ENCODE peak calls at places on chromosomes 5 and 9, in four cellular contexts. One of them, this sample, is unnamed.
A peak's percentile ranks its signal among the peaks of the same experiment; 100 is the strongest.

GRCh38 chr9:13942695-13943094 is 371.2 kb downstream of the NFIB start:
- DNase-seq in H9: no peak
- DNase-seq in AG10803: peak; percentile 89
- DNase-seq in cardiac muscle cell: peak; percentile 93
- DNase-seq in this sample: no peak

GRCh38 chr5:126334755-126335154 is 88.5 kb upstream of the GRAMD2B start:
- DNase-seq in H9: no peak
- DNase-seq in AG10803: no peak
- DNase-seq in cardiac muscle cell: no peak
- DNase-seq in this sample: no peak

GRCh38 chr9:131013771-131014676 is 5.0 kb downstream of the LAMC3 start:
- DNase-seq in H9: no peak
- DNase-seq in AG10803: no peak
- DNase-seq in cardiac muscle cell: no peak
- DNase-seq in this sample: no peak

GRCh38 chr9:106862946-106863740 is at the start of gene ZNF462:
- DNase-seq in H9: peak; percentile 55
- DNase-seq in AG10803: peak; percentile 75
- DNase-seq in cardiac muscle cell: peak; percentile 76
- DNase-seq in this sample: no peak

GRCh38 chr5:154783774-154784460 is 28.7 kb downstream of the LARP1 start:
- DNase-seq in H9: no peak
- DNase-seq in AG10803: peak; percentile 25
- DNase-seq in cardiac muscle cell: peak; percentile 56
- DNase-seq in this sample: no peak

GRCh38 chr5:94157704-94158608 is 416.6 kb upstream of the POU5F2 start:
- DNase-seq in H9: no peak
- DNase-seq in AG10803: no peak
- DNase-seq in cardiac muscle cell: no peak
- DNase-seq in this sample: no peak

GRCh38 chr5:175444060-175444904 is at the start of gene DRD1:
- DNase-seq in H9: peak; percentile 82
- DNase-seq in AG10803: peak; percentile 6
- DNase-seq in cardiac muscle cell: peak; percentile 18
- DNase-seq in this sample: no peak

GRCh38 chr9:69931340-69931739 is 110.7 kb downstream of the CFAP95 start:
- DNase-seq in H9: peak; percentile 32
- DNase-seq in AG10803: no peak
- DNase-seq in cardiac muscle cell: peak; percentile 20
- DNase-seq in this sample: no peak

GRCh38 chr5:89110916-89111646 is 228.1 kb upstream of the MEF2C start:
- DNase-seq in H9: no peak
- DNase-seq in AG10803: peak; percentile 22
- DNase-seq in cardiac muscle cell: no peak
- DNase-seq in this sample: no peak

GRCh38 chr5:57386958-57387357 is 95.7 kb downstream of the ACTBL2 start:
- DNase-seq in H9: no peak
- DNase-seq in AG10803: peak; percentile 68
- DNase-seq in cardiac muscle cell: peak; percentile 58
- DNase-seq in this sample: no peak

GRCh38 chr9:132595319-132595718 is 12.9 kb downstream of the BARHL1 start:
- DNase-seq in H9: no peak
- DNase-seq in AG10803: no peak
- DNase-seq in cardiac muscle cell: no peak
- DNase-seq in this sample: no peak

GRCh38 chr5:116669261-116670049 is 94.8 kb upstream of the SEMA6A start:
- DNase-seq in H9: no peak
- DNase-seq in AG10803: no peak
- DNase-seq in cardiac muscle cell: no peak
- DNase-seq in this sample: no peak

GRCh38 chr9:123378028-123378427 is 22.0 kb downstream of the CRB2 start:
- DNase-seq in H9: no peak
- DNase-seq in AG10803: no peak
- DNase-seq in cardiac muscle cell: no peak
- DNase-seq in this sample: no peak

GRCh38 chr5:149181702-149182101 is 40.4 kb downstream of the ABLIM3 start:
- DNase-seq in H9: no peak
- DNase-seq in AG10803: no peak
- DNase-seq in cardiac muscle cell: no peak
- DNase-seq in this sample: no peak

GRCh38 chr5:134175874-134176522 is 752 bp downstream of the SKP1 start:
- DNase-seq in H9: no peak
- DNase-seq in AG10803: peak; percentile 29
- DNase-seq in cardiac muscle cell: peak; percentile 42
- DNase-seq in this sample: no peak

GRCh38 chr5:59749782-59750520 is 143.6 kb downstream of the PDE4D start:
- DNase-seq in H9: no peak
- DNase-seq in AG10803: peak; percentile 14
- DNase-seq in cardiac muscle cell: no peak
- DNase-seq in this sample: no peak

GRCh38 chr5:14744296-14745187 is 80.0 kb downstream of the OTULIN start:
- DNase-seq in H9: no peak
- DNase-seq in AG10803: no peak
- DNase-seq in cardiac muscle cell: no peak
- DNase-seq in this sample: no peak

GRCh38 chr9:73269430-73270101 is 117.9 kb downstream of the ANXA1 start:
- DNase-seq in H9: no peak
- DNase-seq in AG10803: peak; percentile 1
- DNase-seq in cardiac muscle cell: peak; percentile 63
- DNase-seq in this sample: no peak

GRCh38 chr5:43061352-43061751 is 21.2 kb upstream of the ANXA2R start:
- DNase-seq in H9: no peak
- DNase-seq in AG10803: peak; percentile 79
- DNase-seq in cardiac muscle cell: no peak
- DNase-seq in this sample: no peak

GRCh38 chr5:83473344-83474169 is 2.0 kb downstream of the VCAN start:
- DNase-seq in H9: peak; percentile 99
- DNase-seq in AG10803: peak; percentile 99
- DNase-seq in cardiac muscle cell: peak; percentile 99
- DNase-seq in this sample: peak; percentile 74

GRCh38 chr9:5122542-5122941 is 62.9 kb downstream of the INSL6 start:
- DNase-seq in H9: no peak
- DNase-seq in AG10803: no peak
- DNase-seq in cardiac muscle cell: no peak
- DNase-seq in this sample: no peak

GRCh38 chr9:15416880-15417279 is 5.8 kb upstream of the SNAPC3 start:
- DNase-seq in H9: peak; percentile 42
- DNase-seq in AG10803: peak; percentile 25
- DNase-seq in cardiac muscle cell: peak; percentile 69
- DNase-seq in this sample: no peak

GRCh38 chr5:11791777-11792176 is 112.5 kb downstream of the CTNND2 start:
- DNase-seq in H9: no peak
- DNase-seq in AG10803: no peak
- DNase-seq in cardiac muscle cell: no peak
- DNase-seq in this sample: no peak

GRCh38 chr9:34127035-34127948 is 794 bp upstream of the DCAF12 start:
- DNase-seq in H9: no peak
- DNase-seq in AG10803: no peak
- DNase-seq in cardiac muscle cell: no peak
- DNase-seq in this sample: no peak

GRCh38 chr5:56328753-56329560 is 95.8 kb upstream of the ANKRD55 start:
- DNase-seq in H9: no peak
- DNase-seq in AG10803: no peak
- DNase-seq in cardiac muscle cell: peak; percentile 46
- DNase-seq in this sample: no peak

GRCh38 chr9:112239708-112240107 is 64.6 kb upstream of the SUSD1 start:
- DNase-seq in H9: no peak
- DNase-seq in AG10803: no peak
- DNase-seq in cardiac muscle cell: no peak
- DNase-seq in this sample: no peak

GRCh38 chr9:80615964-80616363 is 1044.2 kb downstream of the TLE4 start:
- DNase-seq in H9: no peak
- DNase-seq in AG10803: peak; percentile 38
- DNase-seq in cardiac muscle cell: peak; percentile 6
- DNase-seq in this sample: no peak

GRCh38 chr9:124769451-124770358 is 1.4 kb downstream of the NR6A1 start:
- DNase-seq in H9: peak; percentile 65
- DNase-seq in AG10803: no peak
- DNase-seq in cardiac muscle cell: no peak
- DNase-seq in this sample: no peak

GRCh38 chr9:124773473-124774130 is 2.5 kb upstream of the NR6A1 start:
- DNase-seq in H9: no peak
- DNase-seq in AG10803: no peak
- DNase-seq in cardiac muscle cell: no peak
- DNase-seq in this sample: no peak

GRCh38 chr9:124771867-124772621 is 933 bp upstream of the NR6A1 start:
- DNase-seq in H9: peak; percentile 88
- DNase-seq in AG10803: peak; percentile 59
- DNase-seq in cardiac muscle cell: peak; percentile 81
- DNase-seq in this sample: no peak

GRCh38 chr9:124770359-124771020 is 621 bp downstream of the NR6A1 start:
- DNase-seq in H9: no peak
- DNase-seq in AG10803: no peak
- DNase-seq in cardiac muscle cell: no peak
- DNase-seq in this sample: no peak

GRCh38 chr9:124771021-124771866 is at the start of gene NR6A1:
- DNase-seq in H9: peak; percentile 96
- DNase-seq in AG10803: peak; percentile 93
- DNase-seq in cardiac muscle cell: peak; percentile 98
- DNase-seq in this sample: peak; percentile 89
- TF ChIP-seq CTCF in H9: peak; percentile 39
- TF ChIP-seq CTCF in AG10803: no peak
- TF ChIP-seq CTCF in cardiac muscle cell: no peak
- TF ChIP-seq CTCF in this sample: no peak

GRCh38 chr5:86981898-86982297 is 285.8 kb upstream of the RASA1 start:
- DNase-seq in H9: no peak
- DNase-seq in AG10803: no peak
- DNase-seq in cardiac muscle cell: no peak
- DNase-seq in this sample: no peak

GRCh38 chr5:86983208-86983607 is 284.5 kb upstream of the RASA1 start:
- DNase-seq in H9: no peak
- DNase-seq in AG10803: no peak
- DNase-seq in cardiac muscle cell: no peak
- DNase-seq in this sample: no peak

DNA sequence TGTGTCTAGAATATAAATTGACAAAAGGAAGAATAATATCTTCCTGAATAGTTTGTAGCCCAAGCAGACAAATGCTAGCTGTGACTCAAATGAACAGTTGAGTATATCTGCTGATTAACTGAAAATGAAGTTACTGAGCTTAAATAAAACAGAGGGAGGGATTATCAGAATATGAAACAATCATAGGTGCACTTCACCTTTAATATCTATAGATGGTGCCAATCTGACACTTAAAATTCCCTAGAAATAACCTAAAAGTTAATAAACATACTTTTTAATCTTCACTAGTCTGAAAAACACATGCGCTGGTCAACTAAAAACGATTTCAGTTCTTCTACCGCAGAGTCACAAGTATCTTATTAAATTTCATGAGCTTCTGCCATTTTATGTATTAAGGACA is 280.8 kb upstream of the RASA1 start:
- DNase-seq in H9: no peak
- DNase-seq in AG10803: no peak
- DNase-seq in cardiac muscle cell: no peak
- DNase-seq in this sample: no peak
- TF ChIP-seq CTCF in H9: no peak
- TF ChIP-seq CTCF in AG10803: no peak
- TF ChIP-seq CTCF in cardiac muscle cell: no peak
- TF ChIP-seq CTCF in this sample: no peak

GRCh38 chr9:109482391-109482916 is 15.7 kb downstream of the PTPN3 start:
- DNase-seq in H9: no peak
- DNase-seq in AG10803: no peak
- DNase-seq in cardiac muscle cell: no peak
- DNase-seq in this sample: no peak
- TF ChIP-seq CTCF in H9: no peak
- TF ChIP-seq CTCF in AG10803: no peak
- TF ChIP-seq CTCF in cardiac muscle cell: no peak
- TF ChIP-seq CTCF in this sample: no peak

GRCh38 chr9:1332161-1332560 is 282.0 kb downstream of the DMRT2 start:
- DNase-seq in H9: no peak
- DNase-seq in AG10803: peak; percentile 1
- DNase-seq in cardiac muscle cell: no peak
- DNase-seq in this sample: no peak

GRCh38 chr9:1331546-1331945 is 281.4 kb downstream of the DMRT2 start:
- DNase-seq in H9: no peak
- DNase-seq in AG10803: no peak
- DNase-seq in cardiac muscle cell: no peak
- DNase-seq in this sample: no peak

GRCh38 chr9:1335174-1335573 is 285.0 kb downstream of the DMRT2 start:
- DNase-seq in H9: no peak
- DNase-seq in AG10803: no peak
- DNase-seq in cardiac muscle cell: no peak
- DNase-seq in this sample: no peak

GRCh38 chr9:1337169-1337568 is 287.0 kb downstream of the DMRT2 start:
- DNase-seq in H9: no peak
- DNase-seq in AG10803: peak; percentile 0
- DNase-seq in cardiac muscle cell: no peak
- DNase-seq in this sample: no peak
- TF ChIP-seq CTCF in H9: no peak
- TF ChIP-seq CTCF in AG10803: peak; percentile 6
- TF ChIP-seq CTCF in cardiac muscle cell: no peak
- TF ChIP-seq CTCF in this sample: no peak

GRCh38 chr5:27124590-27124989 is 86.2 kb upstream of the CDH9 start:
- DNase-seq in H9: no peak
- DNase-seq in AG10803: peak; percentile 9
- DNase-seq in cardiac muscle cell: peak; percentile 66
- DNase-seq in this sample: no peak
- TF ChIP-seq CTCF in H9: peak; percentile 68
- TF ChIP-seq CTCF in AG10803: peak; percentile 57
- TF ChIP-seq CTCF in cardiac muscle cell: peak; percentile 69
- TF ChIP-seq CTCF in this sample: no peak

DNA sequence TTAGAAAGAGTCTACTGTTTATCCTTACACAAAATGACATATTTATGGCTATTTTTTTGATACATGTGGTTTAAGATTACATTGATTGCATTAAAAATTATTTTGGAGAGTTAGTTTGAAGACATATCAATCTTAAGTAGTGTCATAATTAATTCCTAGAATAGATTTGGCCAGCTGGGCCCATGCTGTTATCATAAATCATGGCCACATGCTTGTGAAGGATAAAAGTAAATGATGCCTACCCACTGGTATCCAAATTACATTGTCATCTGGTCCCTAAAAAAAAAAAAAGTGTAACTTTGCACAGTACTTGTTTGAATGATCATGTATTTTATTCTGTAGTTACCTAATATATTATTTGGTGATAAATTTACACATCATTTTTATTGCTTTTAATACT is 96.9 kb downstream of the PARP8 start:
- DNase-seq in H9: no peak
- DNase-seq in AG10803: no peak
- DNase-seq in cardiac muscle cell: no peak
- DNase-seq in this sample: no peak
- TF ChIP-seq CTCF in H9: no peak
- TF ChIP-seq CTCF in AG10803: no peak
- TF ChIP-seq CTCF in cardiac muscle cell: no peak
- TF ChIP-seq CTCF in this sample: no peak